ENCODE peak calls at places on chromosomes 2 and 18, in ten cellular contexts. P, C, W, M, Z, B, S, Q, F and N are unnamed samples.

GRCh38 chr18:25349131-25349925 is 2.6 kb downstream of the ZNF521 start:
- DNase-seq in M (peak), F (peak), C (peak), W (peak), Q (peak), S (peak), P (peak), Z (peak), B (peak), N (peak)

GRCh38 chr2:121140734-121141133 is 144.3 kb downstream of the TFCP2L1 start:
- DNase-seq in Z (no peak), B (no peak), S (no peak), C (no peak), Q (no peak), M (no peak), F (no peak), P (no peak), W (no peak), N (no peak)

GRCh38 chr2:230447455-230448451 is 31.8 kb downstream of the SP100 start:
- DNase-seq in F (no peak), P (no peak), C (peak), B (no peak), Q (no peak), S (no peak), M (no peak), W (no peak), Z (no peak), N (no peak)

GRCh38 chr2:44510246-44510645 is 148.5 kb downstream of the CAMKMT start:
- DNase-seq in P (no peak), M (no peak), Q (peak), F (no peak), B (no peak), W (no peak), C (no peak), S (no peak), Z (no peak), N (no peak)

GRCh38 chr18:36737321-36737720 is 91.5 kb downstream of the TPGS2 start:
- DNase-seq in W (no peak), Q (no peak), P (no peak), M (no peak), C (no peak), S (no peak), B (no peak), Z (no peak), F (no peak), N (no peak)

GRCh38 chr18:23875966-23876365 is 138.6 kb upstream of the TTC39C start:
- DNase-seq in Q (no peak), M (no peak), S (no peak), Z (no peak), F (no peak), B (no peak), P (no peak), W (no peak), C (no peak), N (no peak)

GRCh38 chr2:7857904-7858303 is 824.0 kb upstream of the ID2 start:
- DNase-seq in M (no peak), S (no peak), P (no peak), Q (peak), W (peak), B (no peak), C (no peak), Z (no peak), F (no peak), N (no peak)

GRCh38 chr2:89818873-89819272 is 1127.4 kb downstream of the RPIA start:
- DNase-seq in S (no peak), C (no peak), F (no peak), P (no peak), W (no peak), M (no peak), Q (no peak), Z (no peak), B (no peak), N (no peak)

GRCh38 chr2:9951522-9952285 is at the start of gene GRHL1:
- DNase-seq in C (peak), W (peak), P (peak), Z (peak), F (peak), S (peak), M (peak), Q (peak), B (peak), N (peak)

GRCh38 chr2:30433902-30434301 is 13.1 kb upstream of the LCLAT1 start:
- DNase-seq in F (peak), Q (peak), C (no peak), W (no peak), S (no peak), M (no peak), P (no peak), B (no peak), Z (no peak), N (no peak)

GRCh38 chr2:117607202-117607601 is 207.3 kb upstream of the DDX18 start:
- DNase-seq in W (no peak), P (no peak), Q (no peak), Z (no peak), F (no peak), M (no peak), S (no peak), C (no peak), B (no peak), N (no peak)

GRCh38 chr2:187390891-187391290 is 57.2 kb downstream of the CALCRL start:
- DNase-seq in Z (no peak), Q (peak), M (peak), C (no peak), P (no peak), S (no peak), W (no peak), F (peak), B (no peak), N (no peak)

GRCh38 chr2:176642074-176642473 is 372.8 kb downstream of the MTX2 start:
- DNase-seq in P (no peak), B (no peak), F (no peak), C (peak), M (no peak), S (no peak), Q (peak), Z (no peak), W (no peak), N (no peak)

GRCh38 chr2:222193328-222194008 is 105.3 kb downstream of the PAX3 start:
- DNase-seq in F (no peak), W (no peak), B (peak), Q (no peak), Z (no peak), P (no peak), C (no peak), M (no peak), S (no peak), N (no peak)

GRCh38 chr2:167186465-167186864 is 298.2 kb downstream of the XIRP2 start:
- DNase-seq in C (no peak), Q (no peak), P (no peak), F (no peak), W (no peak), S (no peak), Z (no peak), M (no peak), B (no peak), N (no peak)

GRCh38 chr2:15749460-15750432 is 158.1 kb downstream of the DDX1 start:
- DNase-seq in C (no peak), S (no peak), W (peak), M (no peak), F (peak), Q (peak), B (no peak), Z (no peak), P (no peak), N (peak)

GRCh38 chr18:68234676-68235075 is 480.2 kb downstream of the TMX3 start:
- DNase-seq in B (no peak), F (no peak), S (no peak), P (no peak), M (no peak), Q (peak), Z (no peak), C (no peak), W (no peak), N (no peak)

GRCh38 chr2:38106420-38107182 is 30.6 kb upstream of the CYP1B1 start:
- DNase-seq in C (no peak), F (peak), M (no peak), P (no peak), Z (peak), S (no peak), B (no peak), W (peak), Q (peak), N (no peak)

GRCh38 chr2:85772019-85772745 is 18.4 kb downstream of the ATOH8 start:
- DNase-seq in W (peak), F (peak), C (no peak), B (peak), M (peak), Q (peak), P (peak), Z (no peak), S (peak), N (peak)

GRCh38 chr2:15116830-15117229 is 444.3 kb downstream of the NBAS start:
- DNase-seq in P (no peak), Z (no peak), C (no peak), S (no peak), F (no peak), B (no peak), M (no peak), Q (no peak), W (no peak), N (no peak)

GRCh38 chr2:138059487-138059886 is 95.2 kb downstream of the HNMT start:
- DNase-seq in M (no peak), P (no peak), B (no peak), C (no peak), Z (no peak), S (no peak), Q (peak), W (no peak), F (peak), N (no peak)

GRCh38 chr18:79156330-79156729 is 87.1 kb downstream of the ATP9B start:
- DNase-seq in W (no peak), M (no peak), Z (no peak), S (no peak), B (no peak), P (no peak), C (no peak), Q (no peak), F (no peak), N (no peak)

GRCh38 chr2:146764301-146764700 is 1080.5 kb upstream of the ACVR2A start:
- DNase-seq in P (no peak), Z (no peak), W (no peak), B (no peak), M (no peak), F (peak), Q (peak), S (no peak), C (no peak), N (no peak)

GRCh38 chr18:9094307-9095226 is 7.9 kb upstream of the NDUFV2 start:
- DNase-seq in B (no peak), S (no peak), F (peak), Q (peak), M (peak), Z (no peak), W (no peak), C (no peak), P (no peak), N (no peak)

DNA sequence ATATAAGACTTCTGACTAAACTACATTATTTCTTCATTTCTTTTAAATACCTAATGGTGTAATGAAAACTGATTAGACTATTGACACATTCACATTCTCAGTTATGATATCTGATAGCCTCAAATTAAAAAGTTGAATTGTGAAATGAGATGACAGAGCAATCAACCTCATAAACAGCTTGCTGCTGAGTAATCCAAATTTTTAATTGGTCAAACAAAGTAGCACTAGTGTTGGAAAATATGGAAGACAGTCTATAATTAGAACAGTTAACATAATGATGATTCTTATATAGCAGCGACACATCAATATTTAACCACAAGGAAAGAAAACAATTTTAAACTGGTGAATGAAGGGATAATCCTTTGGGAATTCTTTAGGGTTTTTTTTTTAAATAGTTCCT is 91.9 kb upstream of the LRP1B start:
- DNase-seq in S (no peak), P (no peak), B (no peak), Q (no peak), C (no peak), Z (no peak), F (no peak), M (no peak), W (no peak), N (no peak)
- TF ChIP-seq CTCF in S (no peak), P (no peak), B (no peak), Q (no peak), C (no peak), Z (no peak), F (no peak), M (no peak), W (no peak), N (no peak)

GRCh38 chr2:173963323-173963816 is 1.8 kb downstream of the SP3 start:
- DNase-seq in S (peak), W (no peak), F (peak), C (peak), M (no peak), Z (peak), Q (peak), P (no peak), B (no peak), N (no peak)
- TF ChIP-seq CTCF in S (peak), W (peak), F (peak), C (no peak), M (peak), Z (peak), Q (peak), P (peak), B (peak), N (peak)

DNA sequence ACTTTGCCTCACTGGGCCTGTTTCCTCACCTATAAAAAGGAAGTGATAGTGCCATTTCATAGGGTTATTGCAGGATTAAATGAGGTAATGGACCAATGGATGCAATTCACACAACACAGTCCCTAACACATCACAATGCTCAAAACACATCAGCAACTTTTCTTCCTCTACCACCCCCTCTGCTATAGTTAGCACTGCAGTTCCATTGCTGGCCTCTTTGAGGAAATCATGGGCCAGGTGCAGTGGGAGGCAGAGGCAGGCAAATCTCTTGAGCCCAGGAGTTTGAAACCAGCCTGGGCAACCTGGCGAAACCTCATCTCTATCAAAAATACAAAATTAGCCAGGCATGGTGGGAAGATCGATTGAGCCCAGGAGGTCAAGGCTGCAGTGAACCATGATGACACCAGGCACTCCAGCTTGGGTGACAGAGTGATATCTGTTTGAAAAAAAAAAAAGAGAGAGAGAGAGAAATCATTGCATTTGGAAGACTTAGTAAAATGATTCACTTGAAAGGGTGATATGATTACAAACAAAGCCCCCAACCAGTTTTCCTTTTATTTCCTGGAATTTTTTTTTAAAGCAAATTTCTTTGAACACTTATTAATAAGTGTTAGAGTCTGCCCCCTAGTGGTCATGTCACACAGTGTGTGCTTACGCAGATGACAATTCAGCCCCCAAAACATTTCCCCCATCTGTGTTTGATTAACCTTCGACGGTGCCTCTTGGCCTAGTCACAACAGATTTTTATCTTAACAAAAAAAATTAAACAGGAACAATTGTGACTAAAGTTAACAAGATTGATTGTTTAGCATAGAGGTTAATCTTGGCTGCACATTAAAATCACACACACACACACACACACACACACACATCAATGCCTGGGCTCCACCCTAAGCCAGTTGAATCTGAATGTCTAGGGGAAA is 88.7 kb upstream of the BCL11A start:
- DNase-seq in C (peak), B (no peak), S (no peak), M (peak), W (peak), F (peak), Q (peak), Z (peak), P (no peak), N (no peak)
- TF ChIP-seq CTCF in C (peak), B (peak), S (peak), M (peak), W (peak), F (peak), Q (peak), Z (peak), P (peak), N (peak)

DNA sequence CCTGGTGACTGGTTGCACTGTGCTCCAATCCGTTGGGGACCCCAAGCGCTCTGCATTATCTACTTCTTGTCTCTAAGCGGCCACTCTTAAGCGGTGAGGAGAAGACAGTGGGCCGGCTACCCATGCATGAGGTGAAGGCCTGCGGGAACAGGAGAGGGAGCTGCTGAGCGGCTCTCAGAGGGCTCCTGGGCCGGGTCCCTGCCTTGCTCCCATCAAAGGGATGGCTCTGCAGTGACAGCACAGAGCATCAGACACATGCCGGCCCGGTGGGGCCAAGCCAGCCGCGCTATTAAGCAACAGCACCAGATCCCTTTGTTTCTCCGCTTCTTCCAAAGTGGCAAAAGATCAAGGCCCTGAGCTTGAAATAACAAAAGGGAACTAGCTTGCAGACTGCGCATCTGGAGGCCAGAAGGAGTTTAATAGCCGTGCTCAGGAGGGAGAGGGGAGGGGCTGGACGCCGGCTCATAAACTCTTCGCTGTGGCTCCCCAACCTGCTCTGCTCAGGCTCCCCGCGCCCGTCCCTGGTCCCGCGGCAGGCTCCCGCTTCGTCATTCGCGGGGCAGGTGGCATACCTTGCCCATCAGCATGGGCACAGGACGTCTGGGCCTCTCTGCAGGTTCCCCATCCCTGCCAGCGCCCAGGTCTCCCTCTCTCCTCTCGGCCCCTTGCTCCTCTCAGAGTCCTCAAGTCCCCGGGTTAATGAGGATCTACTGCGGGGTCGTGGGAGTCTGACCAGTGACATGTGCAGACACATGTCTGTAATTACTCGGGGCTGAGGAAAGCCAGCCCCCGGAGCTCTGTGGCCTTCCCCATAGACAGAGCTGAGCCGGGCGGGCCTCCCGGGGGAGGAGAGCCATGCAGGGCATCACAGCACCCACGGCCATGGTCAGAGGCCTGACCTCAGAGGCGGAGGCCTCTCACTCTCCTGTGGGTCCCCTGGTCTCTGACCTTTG is 96.7 kb downstream of the ASB1 start:
- DNase-seq in B (peak), M (peak), S (peak), F (peak), Z (peak), P (no peak), Q (peak), W (peak), C (peak), N (no peak)
- TF ChIP-seq CTCF in B (no peak), M (peak), S (no peak), F (peak), Z (no peak), P (peak), Q (peak), W (peak), C (no peak), N (no peak)

GRCh38 chr2:101018934-101019333 is 16.8 kb downstream of the RPL31 start:
- DNase-seq in C (no peak), Q (no peak), Z (no peak), F (no peak), B (no peak), P (no peak), M (no peak), W (no peak), S (no peak), N (no peak)
- TF ChIP-seq CTCF in C (no peak), Q (no peak), Z (no peak), F (no peak), B (no peak), P (no peak), M (no peak), W (no peak), S (no peak), N (no peak)

DNA sequence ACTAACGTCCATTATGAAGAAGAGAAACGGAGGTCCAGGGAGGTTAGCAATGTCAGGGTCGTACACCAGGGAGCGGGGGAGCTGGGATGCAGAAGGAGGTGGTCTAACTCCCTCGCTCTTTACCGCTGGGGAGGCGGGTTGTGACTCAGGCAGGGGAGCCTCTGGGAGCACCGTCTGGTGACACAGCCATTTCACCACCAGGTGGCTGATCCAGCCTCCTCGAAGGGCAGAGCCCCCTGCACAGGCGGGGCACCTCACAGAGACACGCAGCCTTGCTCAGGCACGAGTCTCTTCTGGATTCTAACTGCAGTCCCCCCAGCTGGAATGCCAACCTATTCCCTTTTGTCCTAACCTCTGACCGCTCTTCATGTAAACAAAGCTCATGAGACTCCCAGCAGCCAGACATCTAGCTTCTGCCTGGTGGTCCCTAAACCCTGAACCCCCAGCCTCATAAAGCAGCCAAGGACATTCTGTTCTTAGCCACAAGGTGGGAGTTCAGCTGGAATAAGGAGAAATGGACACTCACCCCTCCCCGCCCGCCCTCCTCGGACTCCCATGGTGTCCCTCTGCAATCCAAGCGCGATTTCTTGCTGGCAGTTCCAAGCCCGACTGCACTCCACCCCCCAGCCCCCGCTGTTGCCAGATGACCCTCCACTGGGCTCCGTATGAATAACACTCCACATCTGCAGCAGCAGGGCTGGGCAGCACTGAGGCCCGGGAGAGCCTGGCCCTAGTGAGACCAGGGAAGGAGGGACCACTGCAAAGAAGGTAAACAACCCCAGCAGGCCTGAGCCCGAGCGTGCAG is 84.4 kb downstream of the TNS1 start:
- DNase-seq in S (no peak), M (no peak), W (peak), Q (peak), P (no peak), C (no peak), F (no peak), B (peak), Z (peak), N (no peak)
- TF ChIP-seq CTCF in S (no peak), M (peak), W (peak), Q (peak), P (peak), C (no peak), F (no peak), B (peak), Z (no peak), N (peak)